ENCODE peak calls at places on chromosome 10, in seven cellular contexts. F is GM23338, P is ELR, O is memory B cell, M is HFF-Myc, W is RPMI7951, U is adrenal gland. H is an unnamed sample.

GRCh38 chr10:29533046-29533445 is 101.7 kb downstream of the SVIL start:
- DNase-seq in F (no peak), P (no peak), O (no peak), M (no peak), W (no peak), U (no peak), H (no peak)

GRCh38 chr10:133160813-133161471 is 923 bp downstream of the KNDC1 start:
- DNase-seq in F (peak), P (no peak), O (no peak), M (no peak), W (no peak), U (no peak), H (no peak)

GRCh38 chr10:34627331-34627730 is 187.8 kb downstream of the PARD3 start:
- DNase-seq in F (no peak), P (no peak), O (no peak), M (no peak), W (no peak), U (no peak), H (no peak)

GRCh38 chr10:71684356-71685173 is 35.0 kb downstream of the C10orf105 start:
- DNase-seq in F (no peak), P (peak), O (no peak), M (no peak), W (no peak), U (no peak), H (peak)

GRCh38 chr10:22821501-22821900 is 106.4 kb upstream of the ARMC3 start:
- DNase-seq in F (no peak), P (peak), O (no peak), M (peak), W (peak), U (no peak), H (no peak)

GRCh38 chr10:131249957-131250347 is 61.6 kb downstream of the TCERG1L start:
- DNase-seq in F (no peak), P (no peak), O (no peak), M (no peak), W (no peak), U (no peak), H (no peak)

GRCh38 chr10:97689637-97690036 is 2.6 kb upstream of the AVPI1 start:
- DNase-seq in F (peak), P (peak), O (no peak), M (peak), W (peak), U (no peak), H (peak)

GRCh38 chr10:64956441-64956840 is 1435.2 kb downstream of the REEP3 start:
- DNase-seq in F (no peak), P (no peak), O (no peak), M (no peak), W (no peak), U (no peak), H (no peak)

GRCh38 chr10:88586462-88586861 is at the start of gene LIPJ:
- DNase-seq in F (no peak), P (no peak), O (no peak), M (no peak), W (no peak), U (no peak), H (no peak)

GRCh38 chr10:42932735-42933453 is 144.0 kb upstream of the RET start:
- DNase-seq in F (peak), P (no peak), O (no peak), M (no peak), W (no peak), U (no peak), H (no peak)

GRCh38 chr10:88270871-88271713 is 312.0 kb downstream of the RNLS start:
- DNase-seq in F (no peak), P (peak), O (no peak), M (no peak), W (peak), U (no peak), H (no peak)

GRCh38 chr10:49104323-49104722 is 11.0 kb downstream of the VSTM4 start:
- DNase-seq in F (no peak), P (no peak), O (peak), M (no peak), W (no peak), U (no peak), H (no peak)

GRCh38 chr10:130236711-130237110 is 100.5 kb downstream of the GLRX3 start:
- DNase-seq in F (no peak), P (no peak), O (no peak), M (no peak), W (no peak), U (no peak), H (no peak)

GRCh38 chr10:27225011-27225590 is 15.5 kb downstream of the ACBD5 start:
- DNase-seq in F (no peak), P (no peak), O (no peak), M (no peak), W (no peak), U (no peak), H (no peak)

GRCh38 chr10:52318822-52319464 is 4.9 kb downstream of the DKK1 start:
- DNase-seq in F (no peak), P (peak), O (no peak), M (peak), W (peak), U (no peak), H (peak)

GRCh38 chr10:5518143-5518542 is 6.6 kb upstream of the CALML3 start:
- DNase-seq in F (no peak), P (no peak), O (no peak), M (no peak), W (no peak), U (no peak), H (no peak)

GRCh38 chr10:30820282-30820991 is 190.9 kb upstream of the LYZL2 start:
- DNase-seq in F (no peak), P (peak), O (no peak), M (peak), W (peak), U (no peak), H (no peak)

GRCh38 chr10:16440396-16441105 is 3.7 kb downstream of the PTER start:
- DNase-seq in F (no peak), P (peak), O (no peak), M (no peak), W (peak), U (no peak), H (peak)

GRCh38 chr10:44980309-44981171 is 1.9 kb upstream of the DEPP1 start:
- DNase-seq in F (no peak), P (peak), O (no peak), M (no peak), W (no peak), U (no peak), H (no peak)

GRCh38 chr10:102904337-102904736 is 13.8 kb upstream of the CNNM2 start:
- DNase-seq in F (no peak), P (no peak), O (no peak), M (no peak), W (no peak), U (peak), H (no peak)

GRCh38 chr10:29712108-29712507 is 77.3 kb upstream of the SVIL start:
- DNase-seq in F (peak), P (no peak), O (no peak), M (no peak), W (no peak), U (no peak), H (no peak)

GRCh38 chr10:132654708-132655661 is 117.4 kb downstream of the INPP5A start:
- DNase-seq in F (peak), P (peak), O (peak), M (peak), W (peak), U (peak), H (peak)

GRCh38 chr10:74244097-74244685 is 93.2 kb downstream of the ADK start:
- DNase-seq in F (peak), P (peak), O (no peak), M (no peak), W (peak), U (no peak), H (peak)

GRCh38 chr10:3780056-3780765 is 4.8 kb downstream of the KLF6 start:
- DNase-seq in F (no peak), P (peak), O (no peak), M (no peak), W (peak), U (no peak), H (peak)

GRCh38 chr10:48414778-48415177 is 108.3 kb downstream of the MAPK8 start:
- DNase-seq in F (no peak), P (peak), O (no peak), M (no peak), W (no peak), U (no peak), H (no peak)

GRCh38 chr10:90813592-90814365 is 44.1 kb downstream of the HTR7 start:
- DNase-seq in F (peak), P (no peak), O (no peak), M (no peak), W (peak), U (no peak), H (no peak)

GRCh38 chr10:8927705-8928104 is 873.2 kb downstream of the GATA3 start:
- DNase-seq in F (no peak), P (no peak), O (no peak), M (no peak), W (no peak), U (no peak), H (no peak)

GRCh38 chr10:16941865-16942264 is 124.6 kb upstream of the RSU1 start:
- DNase-seq in F (no peak), P (peak), O (no peak), M (no peak), W (peak), U (no peak), H (no peak)

GRCh38 chr10:4016214-4016740 is 231.3 kb upstream of the KLF6 start:
- DNase-seq in F (no peak), P (no peak), O (no peak), M (no peak), W (no peak), U (no peak), H (no peak)

GRCh38 chr10:86363184-86363832 is 3.3 kb downstream of the GRID1 start:
- DNase-seq in F (peak), P (no peak), O (no peak), M (no peak), W (no peak), U (peak), H (peak)

GRCh38 chr10:49505589-49505988 is 33.3 kb downstream of the ERCC6 start:
- DNase-seq in F (no peak), P (no peak), O (no peak), M (no peak), W (no peak), U (no peak), H (no peak)

GRCh38 chr10:74103560-74104248 is 46.9 kb downstream of the AP3M1 start:
- DNase-seq in F (peak), P (peak), O (no peak), M (no peak), W (peak), U (no peak), H (peak)

GRCh38 chr10:123584419-123584775 is 81.8 kb upstream of the GPR26 start:
- DNase-seq in F (no peak), P (no peak), O (no peak), M (no peak), W (no peak), U (no peak), H (no peak)

GRCh38 chr10:5905854-5906507 is 15.9 kb downstream of the FBH1 start:
- DNase-seq in F (no peak), P (no peak), O (no peak), M (no peak), W (no peak), U (no peak), H (no peak)

GRCh38 chr10:102970497-102970896 is 52.4 kb downstream of the CNNM2 start:
- DNase-seq in F (no peak), P (no peak), O (no peak), M (no peak), W (no peak), U (no peak), H (no peak)

GRCh38 chr10:121497513-121497912 is 100.7 kb downstream of the FGFR2 start:
- DNase-seq in F (no peak), P (no peak), O (no peak), M (no peak), W (no peak), U (no peak), H (no peak)

H was measured in ACHN.